ENCODE peak calls at places on chromosomes 2 and 18, in nine cellular contexts. One of them, this sample, is unnamed.

GRCh38 chr18:80185545-80185944 is 61.8 kb downstream of the PARD6G start:
- DNase-seq in astrocyte of the spinal cord: no peak
- DNase-seq in HCT116: no peak
- DNase-seq in tibial artery: peak
- DNase-seq in dorsolateral prefrontal cortex: no peak
- DNase-seq in GM23338: no peak
- DNase-seq in CD8-positive, alpha-beta T cell: no peak
- DNase-seq in heart right ventricle: no peak
- DNase-seq in pancreas: no peak
- DNase-seq in this sample: no peak

GRCh38 chr2:85888745-85889647 is at the start of gene ST3GAL5:
- DNase-seq in astrocyte of the spinal cord: peak
- DNase-seq in HCT116: peak
- DNase-seq in tibial artery: peak
- DNase-seq in dorsolateral prefrontal cortex: peak
- DNase-seq in GM23338: peak
- DNase-seq in CD8-positive, alpha-beta T cell: peak
- DNase-seq in heart right ventricle: peak
- DNase-seq in pancreas: peak
- DNase-seq in this sample: no peak

GRCh38 chr2:146964494-146964893 is 880.3 kb upstream of the ACVR2A start:
- DNase-seq in astrocyte of the spinal cord: no peak
- DNase-seq in HCT116: no peak
- DNase-seq in tibial artery: no peak
- DNase-seq in dorsolateral prefrontal cortex: no peak
- DNase-seq in GM23338: no peak
- DNase-seq in CD8-positive, alpha-beta T cell: no peak
- DNase-seq in heart right ventricle: no peak
- DNase-seq in pancreas: no peak
- DNase-seq in this sample: no peak

GRCh38 chr2:181738483-181739015 is 58.2 kb upstream of the NEUROD1 start:
- DNase-seq in astrocyte of the spinal cord: no peak
- DNase-seq in HCT116: no peak
- DNase-seq in tibial artery: no peak
- DNase-seq in dorsolateral prefrontal cortex: no peak
- DNase-seq in GM23338: no peak
- DNase-seq in CD8-positive, alpha-beta T cell: no peak
- DNase-seq in heart right ventricle: no peak
- DNase-seq in pancreas: no peak
- DNase-seq in this sample: no peak

GRCh38 chr2:202237787-202238233 is 587 bp downstream of the SUMO1 start:
- DNase-seq in astrocyte of the spinal cord: peak
- DNase-seq in HCT116: no peak
- DNase-seq in tibial artery: peak
- DNase-seq in dorsolateral prefrontal cortex: peak
- DNase-seq in GM23338: peak
- DNase-seq in CD8-positive, alpha-beta T cell: no peak
- DNase-seq in heart right ventricle: peak
- DNase-seq in pancreas: peak
- DNase-seq in this sample: no peak

GRCh38 chr18:31046916-31047315 is 4.4 kb upstream of the DSC3 start:
- DNase-seq in astrocyte of the spinal cord: no peak
- DNase-seq in HCT116: no peak
- DNase-seq in tibial artery: no peak
- DNase-seq in dorsolateral prefrontal cortex: no peak
- DNase-seq in GM23338: no peak
- DNase-seq in CD8-positive, alpha-beta T cell: no peak
- DNase-seq in heart right ventricle: no peak
- DNase-seq in pancreas: no peak
- DNase-seq in this sample: no peak

GRCh38 chr2:119178811-119179601 is 20.5 kb upstream of the C1QL2 start:
- DNase-seq in astrocyte of the spinal cord: no peak
- DNase-seq in HCT116: no peak
- DNase-seq in tibial artery: no peak
- DNase-seq in dorsolateral prefrontal cortex: no peak
- DNase-seq in GM23338: no peak
- DNase-seq in CD8-positive, alpha-beta T cell: no peak
- DNase-seq in heart right ventricle: no peak
- DNase-seq in pancreas: no peak
- DNase-seq in this sample: peak

GRCh38 chr18:35466334-35466733 is 31.4 kb downstream of the INO80C start:
- DNase-seq in astrocyte of the spinal cord: no peak
- DNase-seq in HCT116: no peak
- DNase-seq in tibial artery: no peak
- DNase-seq in dorsolateral prefrontal cortex: no peak
- DNase-seq in GM23338: no peak
- DNase-seq in CD8-positive, alpha-beta T cell: no peak
- DNase-seq in heart right ventricle: no peak
- DNase-seq in pancreas: no peak
- DNase-seq in this sample: no peak

GRCh38 chr18:51614033-51614432 is 416.6 kb upstream of the MEX3C start:
- DNase-seq in astrocyte of the spinal cord: peak
- DNase-seq in HCT116: no peak
- DNase-seq in tibial artery: no peak
- DNase-seq in dorsolateral prefrontal cortex: no peak
- DNase-seq in GM23338: no peak
- DNase-seq in CD8-positive, alpha-beta T cell: no peak
- DNase-seq in heart right ventricle: peak
- DNase-seq in pancreas: no peak
- DNase-seq in this sample: peak

GRCh38 chr18:9779630-9780029 is 71.5 kb downstream of the RAB31 start:
- DNase-seq in astrocyte of the spinal cord: no peak
- DNase-seq in HCT116: no peak
- DNase-seq in tibial artery: no peak
- DNase-seq in dorsolateral prefrontal cortex: no peak
- DNase-seq in GM23338: no peak
- DNase-seq in CD8-positive, alpha-beta T cell: no peak
- DNase-seq in heart right ventricle: no peak
- DNase-seq in pancreas: no peak
- DNase-seq in this sample: no peak

GRCh38 chr2:179550214-179550613 is 285.6 kb upstream of the SESTD1 start:
- DNase-seq in astrocyte of the spinal cord: no peak
- DNase-seq in HCT116: no peak
- DNase-seq in tibial artery: no peak
- DNase-seq in dorsolateral prefrontal cortex: no peak
- DNase-seq in GM23338: peak
- DNase-seq in CD8-positive, alpha-beta T cell: no peak
- DNase-seq in heart right ventricle: no peak
- DNase-seq in pancreas: no peak
- DNase-seq in this sample: no peak

GRCh38 chr18:23849141-23849540 is 159.9 kb downstream of the LAMA3 start:
- DNase-seq in astrocyte of the spinal cord: no peak
- DNase-seq in HCT116: no peak
- DNase-seq in tibial artery: no peak
- DNase-seq in dorsolateral prefrontal cortex: no peak
- DNase-seq in GM23338: no peak
- DNase-seq in CD8-positive, alpha-beta T cell: no peak
- DNase-seq in heart right ventricle: no peak
- DNase-seq in pancreas: no peak
- DNase-seq in this sample: no peak

GRCh38 chr18:33755918-33756590 is 178.0 kb downstream of the ASXL3 start:
- DNase-seq in astrocyte of the spinal cord: peak
- DNase-seq in HCT116: no peak
- DNase-seq in tibial artery: no peak
- DNase-seq in dorsolateral prefrontal cortex: peak
- DNase-seq in GM23338: no peak
- DNase-seq in CD8-positive, alpha-beta T cell: no peak
- DNase-seq in heart right ventricle: no peak
- DNase-seq in pancreas: no peak
- DNase-seq in this sample: no peak

GRCh38 chr18:57294547-57294946 is 57.8 kb upstream of the ST8SIA3 start:
- DNase-seq in astrocyte of the spinal cord: no peak
- DNase-seq in HCT116: no peak
- DNase-seq in tibial artery: no peak
- DNase-seq in dorsolateral prefrontal cortex: no peak
- DNase-seq in GM23338: peak
- DNase-seq in CD8-positive, alpha-beta T cell: no peak
- DNase-seq in heart right ventricle: no peak
- DNase-seq in pancreas: no peak
- DNase-seq in this sample: no peak

GRCh38 chr2:199468561-199469513 is 11.1 kb upstream of the SATB2 start:
- DNase-seq in astrocyte of the spinal cord: no peak
- DNase-seq in HCT116: no peak
- DNase-seq in tibial artery: no peak
- DNase-seq in dorsolateral prefrontal cortex: peak
- DNase-seq in GM23338: peak
- DNase-seq in CD8-positive, alpha-beta T cell: no peak
- DNase-seq in heart right ventricle: no peak
- DNase-seq in pancreas: peak
- DNase-seq in this sample: no peak

GRCh38 chr2:213232649-213233437 is 51.4 kb upstream of the SPAG16 start:
- DNase-seq in astrocyte of the spinal cord: peak
- DNase-seq in HCT116: no peak
- DNase-seq in tibial artery: no peak
- DNase-seq in dorsolateral prefrontal cortex: no peak
- DNase-seq in GM23338: peak
- DNase-seq in CD8-positive, alpha-beta T cell: peak
- DNase-seq in heart right ventricle: no peak
- DNase-seq in pancreas: no peak
- DNase-seq in this sample: no peak

GRCh38 chr18:24846133-24846532 is 385.7 kb downstream of the HRH4 start:
- DNase-seq in astrocyte of the spinal cord: no peak
- DNase-seq in HCT116: no peak
- DNase-seq in tibial artery: no peak
- DNase-seq in dorsolateral prefrontal cortex: no peak
- DNase-seq in GM23338: no peak
- DNase-seq in CD8-positive, alpha-beta T cell: no peak
- DNase-seq in heart right ventricle: no peak
- DNase-seq in pancreas: no peak
- DNase-seq in this sample: no peak

GRCh38 chr2:174326880-174327558 is 7.7 kb upstream of the SP9 start:
- DNase-seq in astrocyte of the spinal cord: no peak
- DNase-seq in HCT116: no peak
- DNase-seq in tibial artery: no peak
- DNase-seq in dorsolateral prefrontal cortex: no peak
- DNase-seq in GM23338: peak
- DNase-seq in CD8-positive, alpha-beta T cell: no peak
- DNase-seq in heart right ventricle: no peak
- DNase-seq in pancreas: peak
- DNase-seq in this sample: no peak
- H3K4me3 ChIP-seq in astrocyte of the spinal cord: peak
- H3K4me3 ChIP-seq in HCT116: no peak
- H3K4me3 ChIP-seq in tibial artery: peak
- H3K4me3 ChIP-seq in dorsolateral prefrontal cortex: peak
- H3K4me3 ChIP-seq in GM23338: peak
- H3K4me3 ChIP-seq in CD8-positive, alpha-beta T cell: peak
- H3K4me3 ChIP-seq in heart right ventricle: peak
- H3K4me3 ChIP-seq in pancreas: no peak
- H3K4me3 ChIP-seq in this sample: peak

DNA sequence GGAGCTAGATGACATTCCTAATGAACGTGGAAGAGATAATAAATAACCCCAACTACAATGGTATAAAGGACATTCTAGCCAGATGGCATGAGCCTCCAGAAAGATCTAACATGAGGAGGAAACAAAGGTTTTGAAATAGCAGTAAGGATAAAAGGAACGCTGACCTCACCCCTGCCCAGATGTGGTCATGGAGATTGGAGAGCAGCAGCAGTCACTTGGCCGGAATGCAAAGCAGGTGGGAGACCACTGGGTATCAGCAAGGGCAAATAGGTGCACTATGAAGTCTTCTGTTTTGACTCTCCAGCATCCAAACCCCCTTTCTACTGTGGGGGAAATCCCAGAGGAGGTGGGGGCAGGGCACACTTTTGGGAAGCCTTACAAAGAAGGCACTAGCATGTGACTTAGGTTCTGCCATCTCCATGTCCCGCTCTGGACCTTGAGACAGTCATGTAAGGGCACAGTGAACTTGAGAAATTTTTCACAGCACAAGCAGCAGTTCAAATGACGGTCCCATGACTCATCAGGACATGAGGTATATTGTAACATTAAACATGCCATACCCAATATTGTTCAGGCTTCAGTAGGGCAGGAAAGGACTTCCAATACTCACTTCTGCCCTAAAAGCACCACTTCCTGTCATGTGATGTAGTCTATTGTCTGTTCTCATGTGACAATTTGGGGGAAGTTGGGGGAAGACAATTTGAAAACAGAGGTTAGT is 55.2 kb downstream of the METTL4 start:
- DNase-seq in astrocyte of the spinal cord: peak
- DNase-seq in HCT116: peak
- DNase-seq in tibial artery: no peak
- DNase-seq in dorsolateral prefrontal cortex: no peak
- DNase-seq in GM23338: no peak
- DNase-seq in CD8-positive, alpha-beta T cell: no peak
- DNase-seq in heart right ventricle: no peak
- DNase-seq in pancreas: no peak
- DNase-seq in this sample: peak
- TF ChIP-seq CTCF in astrocyte of the spinal cord: no peak
- TF ChIP-seq CTCF in HCT116: no peak
- TF ChIP-seq CTCF in tibial artery: no peak
- TF ChIP-seq CTCF in dorsolateral prefrontal cortex: no peak
- TF ChIP-seq CTCF in GM23338: no peak
- TF ChIP-seq CTCF in CD8-positive, alpha-beta T cell: no peak
- TF ChIP-seq CTCF in heart right ventricle: no peak
- TF ChIP-seq CTCF in pancreas: no peak
- TF ChIP-seq CTCF in this sample: no peak

GRCh38 chr2:157596992-157597681 is 31.5 kb downstream of the ACVR1C start:
- DNase-seq in astrocyte of the spinal cord: peak
- DNase-seq in HCT116: no peak
- DNase-seq in tibial artery: peak
- DNase-seq in dorsolateral prefrontal cortex: peak
- DNase-seq in GM23338: peak
- DNase-seq in CD8-positive, alpha-beta T cell: peak
- DNase-seq in heart right ventricle: peak
- DNase-seq in pancreas: peak
- DNase-seq in this sample: no peak
- H3K4me3 ChIP-seq in astrocyte of the spinal cord: no peak
- H3K4me3 ChIP-seq in HCT116: no peak
- H3K4me3 ChIP-seq in tibial artery: peak
- H3K4me3 ChIP-seq in dorsolateral prefrontal cortex: peak
- H3K4me3 ChIP-seq in GM23338: peak
- H3K4me3 ChIP-seq in CD8-positive, alpha-beta T cell: peak
- H3K4me3 ChIP-seq in heart right ventricle: peak
- H3K4me3 ChIP-seq in pancreas: no peak
- H3K4me3 ChIP-seq in this sample: no peak

DNA sequence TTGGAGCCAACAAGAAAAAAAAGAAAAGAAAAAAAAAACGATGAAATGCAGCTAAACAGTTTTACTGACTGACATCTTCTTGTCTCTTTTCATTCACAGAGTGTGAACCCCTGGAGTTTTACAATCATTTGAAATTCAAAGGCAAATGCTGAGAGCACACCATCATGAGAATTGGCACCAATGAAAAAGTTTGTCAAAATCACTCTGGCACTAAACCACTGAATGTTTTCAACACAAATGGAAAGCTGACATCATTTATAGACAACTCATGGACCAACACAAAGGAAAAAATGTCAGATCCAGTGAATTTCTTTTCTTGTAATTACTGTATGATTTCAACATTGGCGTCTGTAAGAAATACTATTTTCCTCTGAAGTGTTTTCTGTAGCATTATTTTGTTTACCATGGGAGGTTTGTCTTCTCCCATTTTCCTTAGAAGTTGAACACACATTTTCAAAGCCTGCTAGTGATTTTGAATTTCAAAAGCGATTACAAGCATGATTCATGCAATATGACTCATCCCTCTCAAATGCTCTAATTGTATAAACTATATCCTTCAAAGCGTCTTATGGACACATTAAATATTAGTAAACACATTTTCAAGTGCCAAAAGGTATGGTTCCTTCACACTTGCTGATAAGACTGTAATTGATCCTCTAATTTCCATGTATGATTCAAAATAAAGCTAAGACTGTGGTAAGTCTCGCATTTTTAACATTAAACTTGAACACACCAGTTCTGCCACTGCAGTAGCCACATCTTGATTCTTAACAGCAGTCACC is 513.1 kb downstream of the LRRTM4 start:
- DNase-seq in astrocyte of the spinal cord: peak
- DNase-seq in HCT116: no peak
- DNase-seq in tibial artery: no peak
- DNase-seq in dorsolateral prefrontal cortex: no peak
- DNase-seq in GM23338: peak
- DNase-seq in CD8-positive, alpha-beta T cell: no peak
- DNase-seq in heart right ventricle: no peak
- DNase-seq in pancreas: no peak
- DNase-seq in this sample: peak
- TF ChIP-seq CTCF in astrocyte of the spinal cord: no peak
- TF ChIP-seq CTCF in HCT116: no peak
- TF ChIP-seq CTCF in tibial artery: no peak
- TF ChIP-seq CTCF in dorsolateral prefrontal cortex: no peak
- TF ChIP-seq CTCF in GM23338: no peak
- TF ChIP-seq CTCF in CD8-positive, alpha-beta T cell: no peak
- TF ChIP-seq CTCF in heart right ventricle: no peak
- TF ChIP-seq CTCF in pancreas: no peak
- TF ChIP-seq CTCF in this sample: no peak